ENCODE peak calls at places on chromosomes 2 and 18, in nine cellular contexts. P is breast epithelium, W is HCT116, F is tibial nerve, A is A549, S is adrenal gland, B is stomach, U is sigmoid colon, Q is gastrocnemius medialis. J is an unnamed sample.

GRCh38 chr18:46731316-46731715 is 25.5 kb downstream of the ST8SIA5 start:
- DNase-seq in P (no peak), W (no peak), F (no peak), A (no peak), S (no peak), B (no peak), U (no peak), Q (no peak), J (no peak)

GRCh38 chr2:201151127-201152074 is 31.5 kb upstream of the CASP10 start:
- DNase-seq in P (no peak), W (peak; percentile 86), F (no peak), A (peak; percentile 85), S (peak; percentile 61), B (no peak), U (no peak), Q (no peak), J (no peak)

GRCh38 chr2:27888790-27889189 is 1.4 kb downstream of the RBKS start:
- DNase-seq in P (no peak), W (no peak), F (no peak), A (no peak), S (no peak), B (no peak), U (no peak), Q (no peak), J (no peak)

GRCh38 chr2:159712929-159713575 is 746 bp downstream of the MARCHF7 start:
- DNase-seq in P (no peak), W (no peak), F (no peak), A (peak; percentile 23), S (no peak), B (no peak), U (no peak), Q (no peak), J (no peak)

GRCh38 chr18:25164211-25164836 is 187.6 kb downstream of the ZNF521 start:
- DNase-seq in P (no peak), W (no peak), F (no peak), A (no peak), S (no peak), B (no peak), U (no peak), Q (no peak), J (no peak)

GRCh38 chr2:53131416-53131815 is 636.2 kb upstream of the CHAC2 start:
- DNase-seq in P (no peak), W (peak; percentile 23), F (no peak), A (no peak), S (no peak), B (no peak), U (no peak), Q (no peak), J (no peak)

GRCh38 chr2:119426801-119427395 is 4.8 kb upstream of the TMEM37 start:
- DNase-seq in P (no peak), W (no peak), F (peak; percentile 46), A (peak; percentile 38), S (peak; percentile 78), B (peak; percentile 89), U (peak; percentile 78), Q (no peak), J (peak; percentile 84)

GRCh38 chr2:223959688-223960087 is 2.4 kb downstream of the MRPL44 start:
- DNase-seq in P (no peak), W (no peak), F (no peak), A (no peak), S (no peak), B (no peak), U (no peak), Q (peak; percentile 21), J (no peak)

GRCh38 chr18:2871111-2871720 is 24.4 kb downstream of the EMILIN2 start:
- DNase-seq in P (no peak), W (no peak), F (no peak), A (no peak), S (no peak), B (no peak), U (peak; percentile 15), Q (no peak), J (no peak)

GRCh38 chr2:232781765-232782164 is 5.4 kb upstream of the KCNJ13 start:
- DNase-seq in P (no peak), W (no peak), F (no peak), A (peak; percentile 30), S (peak; percentile 49), B (no peak), U (no peak), Q (no peak), J (no peak)

GRCh38 chr18:27428120-27428519 is 243.0 kb upstream of the CHST9 start:
- DNase-seq in P (no peak), W (no peak), F (no peak), A (no peak), S (no peak), B (no peak), U (no peak), Q (no peak), J (no peak)

GRCh38 chr2:11048335-11049008 is 106.8 kb upstream of the SLC66A3 start:
- DNase-seq in P (no peak), W (no peak), F (no peak), A (no peak), S (no peak), B (no peak), U (no peak), Q (no peak), J (no peak)

GRCh38 chr2:123916512-123916911 is 108.6 kb upstream of the CNTNAP5 start:
- DNase-seq in P (no peak), W (no peak), F (no peak), A (no peak), S (no peak), B (no peak), U (no peak), Q (no peak), J (no peak)

GRCh38 chr18:70172225-70172624 is 33.3 kb downstream of the RTTN start:
- DNase-seq in P (no peak), W (no peak), F (no peak), A (peak; percentile 28), S (no peak), B (no peak), U (no peak), Q (no peak), J (no peak)

GRCh38 chr2:36469701-36470100 is 114.1 kb downstream of the CRIM1 start:
- DNase-seq in P (no peak), W (no peak), F (no peak), A (no peak), S (no peak), B (no peak), U (no peak), Q (no peak), J (no peak)

GRCh38 chr18:71966791-71967190 is 577.4 kb downstream of the CBLN2 start:
- DNase-seq in P (no peak), W (no peak), F (no peak), A (no peak), S (no peak), B (no peak), U (no peak), Q (no peak), J (no peak)

GRCh38 chr2:180991820-180992219 is 11.4 kb downstream of the UBE2E3 start:
- DNase-seq in P (no peak), W (no peak), F (no peak), A (no peak), S (no peak), B (no peak), U (no peak), Q (no peak), J (no peak)

GRCh38 chr2:84486436-84487115 is 27.5 kb upstream of the SUCLG1 start:
- DNase-seq in P (no peak), W (no peak), F (no peak), A (peak; percentile 79), S (no peak), B (peak; percentile 83), U (no peak), Q (no peak), J (no peak)
- TF ChIP-seq POLR2A in P (no peak), W (no peak), F (no peak), A (no peak), S (no peak), B (no peak), U (no peak), Q (no peak), J (no peak)

GRCh38 chr2:25098558-25099486 is 56.9 kb downstream of the EFR3B start:
- DNase-seq in P (no peak), W (no peak), F (no peak), A (peak; percentile 77), S (no peak), B (no peak), U (peak; percentile 83), Q (no peak), J (peak; percentile 40)
- H3K27ac ChIP-seq in P (peak overlapping the region; percentile 43), W (no peak overlapping the region), F (peak overlapping the region; percentile 90), A (peak overlapping the region; percentile 5), S (peak overlapping the region; percentile 52), B (peak overlapping the region; percentile 43), U (peak overlapping the region; percentile 73), Q (peak overlapping the region; percentile 76), J (peak overlapping the region; percentile 26)

GRCh38 chr2:241501551-241501950 is 6.8 kb downstream of the STK25 start:
- DNase-seq in P (no peak), W (no peak), F (no peak), A (no peak), S (no peak), B (no peak), U (no peak), Q (no peak), J (no peak)
- H3K4me1 ChIP-seq in P (no peaks in the 10 kb centered on the region), W (peaks cover under 1% of the 10 kb centered on the region), F (peaks cover 19% of the 10 kb centered on the region), A (peaks cover under 1% of the 10 kb centered on the region), S (peaks cover under 1% of the 10 kb centered on the region), B (peaks cover 29% of the 10 kb centered on the region), U (peaks cover 13% of the 10 kb centered on the region), Q (peaks cover 71% of the 10 kb centered on the region), J (peaks cover 6% of the 10 kb centered on the region)

GRCh38 chr2:176139170-176139611 is 9.7 kb downstream of the HOXD8 start:
- DNase-seq in P (no peak), W (no peak), F (no peak), A (no peak), S (no peak), B (no peak), U (no peak), Q (no peak), J (no peak)
- TF ChIP-seq POLR2A in P (no peak), W (no peak), F (no peak), A (no peak), S (no peak), B (no peak), U (no peak), Q (no peak), J (no peak)

GRCh38 chr2:44838116-44838790 is 103.2 kb upstream of the SIX3 start:
- DNase-seq in P (no peak), W (no peak), F (no peak), A (no peak), S (no peak), B (no peak), U (no peak), Q (no peak), J (no peak)

GRCh38 chr2:44833123-44834069 is 108.1 kb upstream of the SIX3 start:
- DNase-seq in P (no peak), W (no peak), F (no peak), A (no peak), S (no peak), B (no peak), U (no peak), Q (no peak), J (no peak)

GRCh38 chr2:44836916-44837315 is 104.6 kb upstream of the SIX3 start:
- DNase-seq in P (no peak), W (no peak), F (no peak), A (no peak), S (no peak), B (no peak), U (no peak), Q (no peak), J (no peak)

GRCh38 chr2:44836174-44836573 is 105.3 kb upstream of the SIX3 start:
- DNase-seq in P (no peak), W (no peak), F (no peak), A (no peak), S (no peak), B (no peak), U (no peak), Q (no peak), J (no peak)

GRCh38 chr2:44834656-44835055 is 106.8 kb upstream of the SIX3 start:
- DNase-seq in P (no peak), W (no peak), F (no peak), A (no peak), S (no peak), B (no peak), U (no peak), Q (no peak), J (no peak)
- H3K27ac ChIP-seq in P (no peak overlapping the region), W (no peak overlapping the region), F (no peak overlapping the region), A (no peak overlapping the region), S (no peak overlapping the region), B (no peak overlapping the region), U (no peak overlapping the region), Q (no peak overlapping the region), J (no peak overlapping the region)

J was measured in right lobe of liver.